ENCODE peak calls at places on chromosomes 2 and 18, in eight cellular contexts. O is cardiac muscle cell; I is heart left ventricle; G is PC-9; K is body of pancreas; R is naive thymus-derived CD4-positive, alpha-beta T cell; H is IMR-90; F is ovary. P is an unnamed sample. For H3K27me3 and H3K4me1, the result is how much of the 10 kb centered on the place peaks cover.

GRCh38 chr2:204754898-204755297 is 209.6 kb downstream of the PARD3B start:
- DNase-seq in K (no peak), O (no peak), R (no peak), F (no peak), H (no peak), I (no peak), G (no peak), P (no peak)

GRCh38 chr2:189709761-189710160 is 35.3 kb downstream of the ANKAR start:
- DNase-seq in G (no peak), O (no peak), K (no peak), F (no peak), R (no peak), H (no peak), I (no peak), P (no peak)

GRCh38 chr18:57026316-57026715 is 120.6 kb upstream of the BOD1L2 start:
- DNase-seq in I (no peak), K (no peak), G (no peak), O (no peak), F (no peak), R (no peak), H (peak), P (no peak)

GRCh38 chr2:207747653-207748560 is 21.8 kb downstream of the FZD5 start:
- DNase-seq in R (no peak), O (no peak), G (no peak), F (no peak), I (no peak), H (peak), K (peak), P (no peak)

GRCh38 chr2:147327636-147328035 is 517.2 kb upstream of the ACVR2A start:
- DNase-seq in I (no peak), G (no peak), R (no peak), F (no peak), K (no peak), H (no peak), O (peak), P (no peak)

GRCh38 chr2:240624011-240624949 is 1.0 kb upstream of the GPR35 start:
- DNase-seq in O (no peak), R (no peak), K (peak), I (peak), F (peak), H (no peak), G (no peak), P (no peak)

GRCh38 chr18:78363556-78363955 is 616.1 kb upstream of the SALL3 start:
- DNase-seq in H (no peak), O (no peak), I (no peak), K (no peak), G (no peak), R (no peak), F (no peak), P (no peak)

GRCh38 chr18:37499008-37499407 is 66.6 kb downstream of the CELF4 start:
- DNase-seq in K (no peak), R (no peak), I (no peak), G (no peak), O (no peak), H (no peak), F (no peak), P (no peak)

GRCh38 chr2:238285653-238286082 is 2.7 kb downstream of the PER2 start:
- DNase-seq in G (peak), F (peak), R (no peak), K (peak), I (no peak), H (peak), O (peak), P (no peak)

GRCh38 chr2:170974304-170974993 is 45.4 kb downstream of the GORASP2 start:
- DNase-seq in H (no peak), I (no peak), R (no peak), K (no peak), G (peak), F (no peak), O (peak), P (no peak)
- H3K27me3 ChIP-seq in H (under half), I (under half), R (under half), K (under half), G (under half), F (under half), O (under half), P (under half)

GRCh38 chr2:222862068-222862914 is 1.5 kb downstream of the ACSL3 start:
- DNase-seq in F (no peak), I (no peak), O (peak), G (no peak), K (no peak), H (peak), R (no peak), P (no peak)
- H3K4me1 ChIP-seq in F (under half), I (half or more), O (under half), G (half or more), K (under half), H (under half), R (under half), P (under half)

GRCh38 chr2:75182606-75183005 is 16.7 kb downstream of the TACR1 start:
- DNase-seq in H (no peak), K (no peak), G (no peak), R (no peak), F (no peak), I (no peak), O (no peak), P (no peak)

GRCh38 chr2:75192496-75192895 is 6.8 kb downstream of the TACR1 start:
- DNase-seq in O (no peak), G (no peak), R (no peak), H (no peak), I (no peak), K (no peak), F (no peak), P (no peak)

GRCh38 chr2:75190271-75190990 is 8.9 kb downstream of the TACR1 start:
- DNase-seq in F (no peak), K (no peak), I (no peak), O (no peak), R (no peak), H (no peak), G (no peak), P (no peak)

DNA sequence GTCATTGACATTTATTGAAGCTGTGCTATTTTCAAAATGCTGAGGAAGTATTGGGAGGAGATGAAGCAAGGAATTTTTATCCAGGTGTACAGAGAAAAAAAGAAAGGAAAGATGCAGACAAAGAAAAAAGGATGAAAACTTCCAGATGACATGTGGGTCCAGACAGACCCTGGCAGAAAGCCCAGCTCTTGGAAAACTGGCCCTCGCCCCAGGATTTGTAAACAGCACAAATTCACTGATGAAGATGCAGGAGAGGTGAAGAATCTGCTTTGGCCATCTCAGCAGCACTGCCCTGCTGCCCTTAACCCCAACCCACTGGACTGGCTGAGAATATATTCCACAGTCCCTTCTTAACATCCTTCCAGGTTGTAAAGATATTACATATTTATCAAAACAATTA is 12.5 kb downstream of the TACR1 start:
- DNase-seq in K (no peak), F (peak), G (no peak), R (no peak), H (no peak), I (no peak), O (peak), P (no peak)
- H3K27me3 ChIP-seq in K (under half), F (under half), G (under half), R (under half), H (under half), I (under half), O (under half), P (under half)

DNA sequence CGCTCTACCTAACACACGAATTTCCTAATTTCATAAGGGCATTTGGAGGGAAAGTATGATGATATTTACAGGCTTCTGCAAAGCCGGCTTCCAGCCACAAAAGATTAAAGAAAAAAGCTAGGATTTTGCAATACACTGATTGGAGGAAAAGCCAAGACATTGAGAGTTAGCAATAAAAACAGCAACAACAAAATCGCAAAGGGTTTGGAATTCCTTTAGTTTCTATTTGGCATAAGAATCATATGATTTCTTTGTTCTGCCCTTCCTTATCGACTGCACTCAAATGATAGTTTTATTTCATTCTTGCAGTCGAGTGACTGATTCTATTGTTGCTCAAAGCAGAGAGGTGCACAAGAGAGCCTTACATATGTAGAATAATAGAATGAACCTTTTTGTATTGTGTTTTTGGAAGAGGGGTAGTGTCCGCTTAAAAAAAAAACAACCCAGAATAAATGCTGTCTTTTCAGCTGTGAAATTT is 3.9 kb upstream of the ZNF532 start:
- DNase-seq in F (no peak), K (no peak), I (no peak), R (no peak), G (no peak), O (peak), H (no peak), P (no peak)
- H3K4me1 ChIP-seq in F (under half), K (under half), I (half or more), R (under half), G (under half), O (under half), H (under half), P (under half)

GRCh38 chr2:84878459-84878858 is 2.4 kb downstream of the TRABD2A start:
- DNase-seq in H (no peak), O (no peak), K (no peak), R (peak), G (no peak), I (no peak), F (no peak), P (no peak)

GRCh38 chr2:84880395-84880644 is 564 bp downstream of the TRABD2A start:
- DNase-seq in G (no peak), H (no peak), O (no peak), R (no peak), F (no peak), I (no peak), K (no peak), P (no peak)

GRCh38 chr2:84878896-84879594 is 1.8 kb downstream of the TRABD2A start:
- DNase-seq in H (peak), G (no peak), O (no peak), I (no peak), K (no peak), F (no peak), R (no peak), P (no peak)

GRCh38 chr2:84880645-84881521 is at the start of gene TRABD2A:
- DNase-seq in F (peak), O (no peak), I (peak), H (peak), K (no peak), G (no peak), R (peak), P (peak)

DNA sequence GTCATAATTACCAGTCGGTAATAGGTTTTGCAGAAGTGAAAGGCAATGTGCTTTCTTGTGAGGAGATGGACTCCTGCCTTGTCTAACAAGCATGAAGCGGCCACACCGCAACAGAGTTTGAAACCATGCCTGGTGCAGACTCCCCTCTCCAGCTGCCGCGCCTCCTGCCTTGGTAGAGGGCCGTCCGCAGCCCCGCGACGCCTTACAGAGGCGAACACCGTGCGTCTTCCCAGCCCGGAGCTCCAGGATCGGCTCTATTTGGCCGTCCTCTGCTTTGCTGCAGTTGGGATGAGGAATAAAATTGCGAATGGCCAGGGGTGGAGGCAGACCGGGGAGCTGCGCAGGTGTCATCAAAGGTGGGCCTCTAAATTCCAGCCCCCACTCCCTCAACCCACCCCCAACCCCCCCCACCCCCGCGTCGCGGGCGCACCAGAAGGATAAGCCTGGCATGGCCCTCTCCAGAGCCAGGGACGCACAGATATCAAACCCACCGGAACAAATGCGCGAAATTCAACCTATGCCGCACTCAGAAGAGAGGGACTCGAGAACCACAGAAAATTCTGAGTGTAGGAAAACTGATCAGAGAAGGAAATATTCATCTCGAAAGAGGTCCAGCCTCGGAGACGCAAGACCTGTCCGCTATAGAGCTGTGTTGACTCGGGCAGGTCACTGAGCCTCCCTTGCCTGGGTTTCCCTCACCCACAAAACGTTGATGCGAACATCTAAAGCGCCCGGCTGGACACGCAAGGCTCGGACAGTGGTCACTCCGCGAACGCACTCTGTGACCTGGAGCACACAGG is 1.1 kb downstream of the TRABD2A start:
- DNase-seq in K (no peak), O (no peak), F (peak), H (no peak), I (no peak), G (no peak), R (peak), P (no peak)
- H3K27me3 ChIP-seq in K (under half), O (half or more), F (under half), H (under half), I (under half), G (under half), R (under half), P (under half)

GRCh38 chr18:48988508-48989303 is 37.9 kb upstream of the SMAD7 start:
- DNase-seq in H (no peak), K (no peak), G (no peak), R (no peak), F (peak), I (no peak), O (no peak), P (no peak)

GRCh38 chr18:48989304-48990284 is 38.8 kb upstream of the SMAD7 start:
- DNase-seq in R (no peak), G (no peak), H (peak), F (peak), O (no peak), K (no peak), I (no peak), P (no peak)

GRCh38 chr18:48983793-48984437 is 33.1 kb upstream of the SMAD7 start:
- DNase-seq in H (peak), K (peak), G (no peak), F (no peak), I (peak), R (peak), O (peak), P (no peak)

GRCh38 chr18:48987821-48988220 is 37.1 kb upstream of the SMAD7 start:
- DNase-seq in H (no peak), F (no peak), K (no peak), R (no peak), G (no peak), O (no peak), I (no peak), P (no peak)

DNA sequence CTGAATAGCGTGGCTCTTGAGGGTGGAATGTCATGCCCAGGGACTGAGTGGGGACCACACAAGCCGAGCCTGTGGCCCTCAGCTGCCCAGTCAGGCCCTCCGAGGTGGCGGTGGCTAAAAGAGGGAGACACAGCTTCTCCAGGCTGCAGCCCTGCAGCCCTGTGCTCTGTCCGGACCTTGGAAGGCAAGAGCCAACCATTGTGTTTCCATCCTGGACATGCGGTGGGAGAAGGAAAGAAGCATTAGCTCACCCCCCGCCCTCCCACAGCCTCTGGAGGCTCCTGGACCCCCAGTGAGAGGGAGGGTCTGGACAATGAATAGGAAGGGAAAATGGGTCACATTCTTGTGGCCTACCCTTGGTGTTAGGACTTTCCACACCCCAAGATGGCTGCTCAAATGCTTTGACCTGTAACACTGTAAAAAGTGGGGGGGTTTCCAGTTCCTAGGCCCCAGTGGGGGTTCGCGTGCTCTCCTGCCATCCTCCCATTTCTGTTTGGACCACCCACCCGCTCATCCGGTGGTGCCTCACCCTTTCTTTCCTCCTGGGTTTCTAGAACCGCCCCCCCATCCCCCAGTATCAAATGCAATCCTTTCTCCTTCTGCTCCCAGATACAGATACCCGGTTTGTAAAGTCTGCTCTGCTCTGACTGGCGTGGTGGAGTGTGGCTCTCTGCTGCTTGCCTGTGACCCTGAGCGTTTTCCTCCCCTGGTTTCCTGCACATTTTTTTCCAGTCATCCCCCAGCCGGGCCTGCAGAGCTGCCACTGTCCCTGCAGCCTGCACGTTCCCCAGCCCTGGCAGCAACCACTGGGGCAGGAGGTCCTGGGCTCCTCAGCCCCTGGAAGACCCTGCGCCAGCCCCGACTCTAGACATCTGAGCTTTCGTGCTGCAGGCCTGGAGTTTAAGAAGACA is 36.3 kb upstream of the SMAD7 start:
- DNase-seq in K (no peak), O (no peak), G (no peak), H (no peak), I (no peak), R (no peak), F (peak), P (no peak)
- H3K4me1 ChIP-seq in K (under half), O (under half), G (half or more), H (under half), I (under half), R (under half), F (under half), P (under half)

GRCh38 chr2:73289304-73289703 is 4.0 kb downstream of the EGR4 start:
- DNase-seq in I (no peak), R (no peak), G (no peak), K (no peak), F (no peak), O (no peak), H (no peak), P (no peak)
- H3K27me3 ChIP-seq in I (half or more), R (under half), G (under half), K (under half), F (under half), O (half or more), H (under half), P (under half)

GRCh38 chr2:85429213-85429923 is 10.9 kb downstream of the SH2D6 start:
- DNase-seq in G (no peak), K (no peak), O (no peak), F (no peak), I (no peak), R (no peak), H (no peak), P (no peak)
- H3K4me1 ChIP-seq in G (under half), K (half or more), O (under half), F (under half), I (under half), R (under half), H (under half), P (under half)